ENCODE peak calls at places on chromosomes 7 and 10, in ten cellular contexts. One of them, this sample, is unnamed.

GRCh38 chr7:133293390-133294110 is 40.7 kb downstream of the EXOC4 start:
- ATAC-seq in activated naive CD4-positive, alpha-beta T cell treated with anti-CD3 and anti-CD28 coated beads, Interleukin-2, amount 50 U/mL, for 72 hours: no peak
- ATAC-seq in T-cell: no peak
- ATAC-seq in left lobe of liver: no peak
- ATAC-seq in activated naive CD8-positive, alpha-beta T cell treated with anti-CD3 and anti-CD28 coated beads, Interleukin-2, amount 50 U/mL, for 24 hours: no peak
- ATAC-seq in left colon: no peak
- ATAC-seq in heart right ventricle: no peak
- ATAC-seq in omental fat pad: no peak
- ATAC-seq in central memory CD8-positive, alpha-beta T cell: no peak
- ATAC-seq in natural killer cell: no peak
- ATAC-seq in this sample: no peak

GRCh38 chr7:95755277-95755934 is 16.9 kb upstream of the DYNC1I1 start:
- ATAC-seq in activated naive CD4-positive, alpha-beta T cell treated with anti-CD3 and anti-CD28 coated beads, Interleukin-2, amount 50 U/mL, for 72 hours: no peak
- ATAC-seq in T-cell: no peak
- ATAC-seq in left lobe of liver: no peak
- ATAC-seq in activated naive CD8-positive, alpha-beta T cell treated with anti-CD3 and anti-CD28 coated beads, Interleukin-2, amount 50 U/mL, for 24 hours: no peak
- ATAC-seq in left colon: no peak
- ATAC-seq in heart right ventricle: no peak
- ATAC-seq in omental fat pad: no peak
- ATAC-seq in central memory CD8-positive, alpha-beta T cell: no peak
- ATAC-seq in natural killer cell: no peak
- ATAC-seq in this sample: no peak

GRCh38 chr7:68911754-68912153 is 686.5 kb upstream of the AUTS2 start:
- ATAC-seq in activated naive CD4-positive, alpha-beta T cell treated with anti-CD3 and anti-CD28 coated beads, Interleukin-2, amount 50 U/mL, for 72 hours: no peak
- ATAC-seq in T-cell: no peak
- ATAC-seq in left lobe of liver: no peak
- ATAC-seq in activated naive CD8-positive, alpha-beta T cell treated with anti-CD3 and anti-CD28 coated beads, Interleukin-2, amount 50 U/mL, for 24 hours: no peak
- ATAC-seq in left colon: no peak
- ATAC-seq in heart right ventricle: no peak
- ATAC-seq in omental fat pad: no peak
- ATAC-seq in central memory CD8-positive, alpha-beta T cell: no peak
- ATAC-seq in natural killer cell: no peak
- ATAC-seq in this sample: no peak

GRCh38 chr7:111198255-111198654 is 107.3 kb downstream of the LRRN3 start:
- ATAC-seq in activated naive CD4-positive, alpha-beta T cell treated with anti-CD3 and anti-CD28 coated beads, Interleukin-2, amount 50 U/mL, for 72 hours: peak
- ATAC-seq in T-cell: no peak
- ATAC-seq in left lobe of liver: no peak
- ATAC-seq in activated naive CD8-positive, alpha-beta T cell treated with anti-CD3 and anti-CD28 coated beads, Interleukin-2, amount 50 U/mL, for 24 hours: peak
- ATAC-seq in left colon: no peak
- ATAC-seq in heart right ventricle: no peak
- ATAC-seq in omental fat pad: no peak
- ATAC-seq in central memory CD8-positive, alpha-beta T cell: no peak
- ATAC-seq in natural killer cell: no peak
- ATAC-seq in this sample: no peak

GRCh38 chr10:60604356-60604755 is 173.9 kb upstream of the CDK1 start:
- ATAC-seq in activated naive CD4-positive, alpha-beta T cell treated with anti-CD3 and anti-CD28 coated beads, Interleukin-2, amount 50 U/mL, for 72 hours: no peak
- ATAC-seq in T-cell: no peak
- ATAC-seq in left lobe of liver: no peak
- ATAC-seq in activated naive CD8-positive, alpha-beta T cell treated with anti-CD3 and anti-CD28 coated beads, Interleukin-2, amount 50 U/mL, for 24 hours: no peak
- ATAC-seq in left colon: no peak
- ATAC-seq in heart right ventricle: no peak
- ATAC-seq in omental fat pad: no peak
- ATAC-seq in central memory CD8-positive, alpha-beta T cell: no peak
- ATAC-seq in natural killer cell: no peak
- ATAC-seq in this sample: no peak

GRCh38 chr7:14332155-14332554 is 342.7 kb upstream of the ETV1 start:
- ATAC-seq in activated naive CD4-positive, alpha-beta T cell treated with anti-CD3 and anti-CD28 coated beads, Interleukin-2, amount 50 U/mL, for 72 hours: no peak
- ATAC-seq in T-cell: no peak
- ATAC-seq in left lobe of liver: no peak
- ATAC-seq in activated naive CD8-positive, alpha-beta T cell treated with anti-CD3 and anti-CD28 coated beads, Interleukin-2, amount 50 U/mL, for 24 hours: no peak
- ATAC-seq in left colon: no peak
- ATAC-seq in heart right ventricle: peak
- ATAC-seq in omental fat pad: peak
- ATAC-seq in central memory CD8-positive, alpha-beta T cell: no peak
- ATAC-seq in natural killer cell: no peak
- ATAC-seq in this sample: no peak

GRCh38 chr7:127514499-127514898 is 70.9 kb downstream of the GCC1 start:
- ATAC-seq in activated naive CD4-positive, alpha-beta T cell treated with anti-CD3 and anti-CD28 coated beads, Interleukin-2, amount 50 U/mL, for 72 hours: peak
- ATAC-seq in T-cell: peak
- ATAC-seq in left lobe of liver: peak
- ATAC-seq in activated naive CD8-positive, alpha-beta T cell treated with anti-CD3 and anti-CD28 coated beads, Interleukin-2, amount 50 U/mL, for 24 hours: peak
- ATAC-seq in left colon: peak
- ATAC-seq in heart right ventricle: peak
- ATAC-seq in omental fat pad: no peak
- ATAC-seq in central memory CD8-positive, alpha-beta T cell: no peak
- ATAC-seq in natural killer cell: no peak
- ATAC-seq in this sample: no peak

GRCh38 chr7:1425292-1426136 is 33.8 kb downstream of the MICALL2 start:
- ATAC-seq in activated naive CD4-positive, alpha-beta T cell treated with anti-CD3 and anti-CD28 coated beads, Interleukin-2, amount 50 U/mL, for 72 hours: peak
- ATAC-seq in T-cell: no peak
- ATAC-seq in left lobe of liver: peak
- ATAC-seq in activated naive CD8-positive, alpha-beta T cell treated with anti-CD3 and anti-CD28 coated beads, Interleukin-2, amount 50 U/mL, for 24 hours: no peak
- ATAC-seq in left colon: no peak
- ATAC-seq in heart right ventricle: no peak
- ATAC-seq in omental fat pad: no peak
- ATAC-seq in central memory CD8-positive, alpha-beta T cell: no peak
- ATAC-seq in natural killer cell: peak
- ATAC-seq in this sample: no peak

GRCh38 chr7:24665564-24666294 is 91.5 kb downstream of the GSDME start:
- ATAC-seq in activated naive CD4-positive, alpha-beta T cell treated with anti-CD3 and anti-CD28 coated beads, Interleukin-2, amount 50 U/mL, for 72 hours: peak
- ATAC-seq in T-cell: peak
- ATAC-seq in left lobe of liver: peak
- ATAC-seq in activated naive CD8-positive, alpha-beta T cell treated with anti-CD3 and anti-CD28 coated beads, Interleukin-2, amount 50 U/mL, for 24 hours: no peak
- ATAC-seq in left colon: peak
- ATAC-seq in heart right ventricle: no peak
- ATAC-seq in omental fat pad: peak
- ATAC-seq in central memory CD8-positive, alpha-beta T cell: no peak
- ATAC-seq in natural killer cell: peak
- ATAC-seq in this sample: peak

GRCh38 chr10:101008823-101009423 is 9.3 kb downstream of the LZTS2 start:
- ATAC-seq in activated naive CD4-positive, alpha-beta T cell treated with anti-CD3 and anti-CD28 coated beads, Interleukin-2, amount 50 U/mL, for 72 hours: no peak
- ATAC-seq in T-cell: no peak
- ATAC-seq in left lobe of liver: no peak
- ATAC-seq in activated naive CD8-positive, alpha-beta T cell treated with anti-CD3 and anti-CD28 coated beads, Interleukin-2, amount 50 U/mL, for 24 hours: no peak
- ATAC-seq in left colon: no peak
- ATAC-seq in heart right ventricle: no peak
- ATAC-seq in omental fat pad: no peak
- ATAC-seq in central memory CD8-positive, alpha-beta T cell: no peak
- ATAC-seq in natural killer cell: no peak
- ATAC-seq in this sample: no peak

GRCh38 chr10:52542891-52543290 is 228.8 kb downstream of the DKK1 start:
- ATAC-seq in activated naive CD4-positive, alpha-beta T cell treated with anti-CD3 and anti-CD28 coated beads, Interleukin-2, amount 50 U/mL, for 72 hours: no peak
- ATAC-seq in T-cell: no peak
- ATAC-seq in left lobe of liver: no peak
- ATAC-seq in activated naive CD8-positive, alpha-beta T cell treated with anti-CD3 and anti-CD28 coated beads, Interleukin-2, amount 50 U/mL, for 24 hours: no peak
- ATAC-seq in left colon: no peak
- ATAC-seq in heart right ventricle: no peak
- ATAC-seq in omental fat pad: no peak
- ATAC-seq in central memory CD8-positive, alpha-beta T cell: no peak
- ATAC-seq in natural killer cell: no peak
- ATAC-seq in this sample: no peak

GRCh38 chr7:155345490-155345889 is 47.8 kb downstream of the INSIG1 start:
- ATAC-seq in activated naive CD4-positive, alpha-beta T cell treated with anti-CD3 and anti-CD28 coated beads, Interleukin-2, amount 50 U/mL, for 72 hours: peak
- ATAC-seq in T-cell: no peak
- ATAC-seq in left lobe of liver: no peak
- ATAC-seq in activated naive CD8-positive, alpha-beta T cell treated with anti-CD3 and anti-CD28 coated beads, Interleukin-2, amount 50 U/mL, for 24 hours: no peak
- ATAC-seq in left colon: peak
- ATAC-seq in heart right ventricle: no peak
- ATAC-seq in omental fat pad: no peak
- ATAC-seq in central memory CD8-positive, alpha-beta T cell: no peak
- ATAC-seq in natural killer cell: no peak
- ATAC-seq in this sample: peak

GRCh38 chr7:84042110-84042539 is 152.5 kb downstream of the SEMA3A start:
- ATAC-seq in activated naive CD4-positive, alpha-beta T cell treated with anti-CD3 and anti-CD28 coated beads, Interleukin-2, amount 50 U/mL, for 72 hours: no peak
- ATAC-seq in T-cell: no peak
- ATAC-seq in left lobe of liver: no peak
- ATAC-seq in activated naive CD8-positive, alpha-beta T cell treated with anti-CD3 and anti-CD28 coated beads, Interleukin-2, amount 50 U/mL, for 24 hours: no peak
- ATAC-seq in left colon: peak
- ATAC-seq in heart right ventricle: no peak
- ATAC-seq in omental fat pad: no peak
- ATAC-seq in central memory CD8-positive, alpha-beta T cell: no peak
- ATAC-seq in natural killer cell: no peak
- ATAC-seq in this sample: no peak

GRCh38 chr10:43353495-43354324 is 17.7 kb upstream of the FXYD4 start:
- ATAC-seq in activated naive CD4-positive, alpha-beta T cell treated with anti-CD3 and anti-CD28 coated beads, Interleukin-2, amount 50 U/mL, for 72 hours: no peak
- ATAC-seq in T-cell: no peak
- ATAC-seq in left lobe of liver: no peak
- ATAC-seq in activated naive CD8-positive, alpha-beta T cell treated with anti-CD3 and anti-CD28 coated beads, Interleukin-2, amount 50 U/mL, for 24 hours: no peak
- ATAC-seq in left colon: no peak
- ATAC-seq in heart right ventricle: no peak
- ATAC-seq in omental fat pad: no peak
- ATAC-seq in central memory CD8-positive, alpha-beta T cell: no peak
- ATAC-seq in natural killer cell: no peak
- ATAC-seq in this sample: no peak

GRCh38 chr7:128201067-128201689 is 39.9 kb upstream of the LEP start:
- ATAC-seq in activated naive CD4-positive, alpha-beta T cell treated with anti-CD3 and anti-CD28 coated beads, Interleukin-2, amount 50 U/mL, for 72 hours: no peak
- ATAC-seq in T-cell: peak
- ATAC-seq in left lobe of liver: no peak
- ATAC-seq in activated naive CD8-positive, alpha-beta T cell treated with anti-CD3 and anti-CD28 coated beads, Interleukin-2, amount 50 U/mL, for 24 hours: no peak
- ATAC-seq in left colon: no peak
- ATAC-seq in heart right ventricle: no peak
- ATAC-seq in omental fat pad: no peak
- ATAC-seq in central memory CD8-positive, alpha-beta T cell: peak
- ATAC-seq in natural killer cell: peak
- ATAC-seq in this sample: no peak

GRCh38 chr7:135708041-135708440 is 19.9 kb downstream of the SLC13A4 start:
- ATAC-seq in activated naive CD4-positive, alpha-beta T cell treated with anti-CD3 and anti-CD28 coated beads, Interleukin-2, amount 50 U/mL, for 72 hours: no peak
- ATAC-seq in T-cell: no peak
- ATAC-seq in left lobe of liver: no peak
- ATAC-seq in activated naive CD8-positive, alpha-beta T cell treated with anti-CD3 and anti-CD28 coated beads, Interleukin-2, amount 50 U/mL, for 24 hours: no peak
- ATAC-seq in left colon: no peak
- ATAC-seq in heart right ventricle: no peak
- ATAC-seq in omental fat pad: no peak
- ATAC-seq in central memory CD8-positive, alpha-beta T cell: no peak
- ATAC-seq in natural killer cell: no peak
- ATAC-seq in this sample: no peak

GRCh38 chr10:32893431-32893830 is 64.6 kb downstream of the ITGB1 start:
- ATAC-seq in activated naive CD4-positive, alpha-beta T cell treated with anti-CD3 and anti-CD28 coated beads, Interleukin-2, amount 50 U/mL, for 72 hours: no peak
- ATAC-seq in T-cell: no peak
- ATAC-seq in left lobe of liver: peak
- ATAC-seq in activated naive CD8-positive, alpha-beta T cell treated with anti-CD3 and anti-CD28 coated beads, Interleukin-2, amount 50 U/mL, for 24 hours: no peak
- ATAC-seq in left colon: peak
- ATAC-seq in heart right ventricle: no peak
- ATAC-seq in omental fat pad: no peak
- ATAC-seq in central memory CD8-positive, alpha-beta T cell: no peak
- ATAC-seq in natural killer cell: no peak
- ATAC-seq in this sample: no peak

GRCh38 chr10:17227367-17228080 is 517 bp upstream of the VIM start:
- ATAC-seq in activated naive CD4-positive, alpha-beta T cell treated with anti-CD3 and anti-CD28 coated beads, Interleukin-2, amount 50 U/mL, for 72 hours: peak
- ATAC-seq in T-cell: no peak
- ATAC-seq in left lobe of liver: no peak
- ATAC-seq in activated naive CD8-positive, alpha-beta T cell treated with anti-CD3 and anti-CD28 coated beads, Interleukin-2, amount 50 U/mL, for 24 hours: peak
- ATAC-seq in left colon: no peak
- ATAC-seq in heart right ventricle: no peak
- ATAC-seq in omental fat pad: no peak
- ATAC-seq in central memory CD8-positive, alpha-beta T cell: no peak
- ATAC-seq in natural killer cell: no peak
- ATAC-seq in this sample: no peak

GRCh38 chr7:4876586-4876985 is 6.9 kb downstream of the RADIL start:
- ATAC-seq in activated naive CD4-positive, alpha-beta T cell treated with anti-CD3 and anti-CD28 coated beads, Interleukin-2, amount 50 U/mL, for 72 hours: no peak
- ATAC-seq in T-cell: no peak
- ATAC-seq in left lobe of liver: no peak
- ATAC-seq in activated naive CD8-positive, alpha-beta T cell treated with anti-CD3 and anti-CD28 coated beads, Interleukin-2, amount 50 U/mL, for 24 hours: no peak
- ATAC-seq in left colon: no peak
- ATAC-seq in heart right ventricle: no peak
- ATAC-seq in omental fat pad: no peak
- ATAC-seq in central memory CD8-positive, alpha-beta T cell: no peak
- ATAC-seq in natural killer cell: no peak
- ATAC-seq in this sample: no peak

GRCh38 chr10:105714728-105715127 is 1073.6 kb downstream of the SORCS3 start:
- ATAC-seq in activated naive CD4-positive, alpha-beta T cell treated with anti-CD3 and anti-CD28 coated beads, Interleukin-2, amount 50 U/mL, for 72 hours: no peak
- ATAC-seq in T-cell: no peak
- ATAC-seq in left lobe of liver: no peak
- ATAC-seq in activated naive CD8-positive, alpha-beta T cell treated with anti-CD3 and anti-CD28 coated beads, Interleukin-2, amount 50 U/mL, for 24 hours: no peak
- ATAC-seq in left colon: no peak
- ATAC-seq in heart right ventricle: peak
- ATAC-seq in omental fat pad: no peak
- ATAC-seq in central memory CD8-positive, alpha-beta T cell: no peak
- ATAC-seq in natural killer cell: no peak
- ATAC-seq in this sample: no peak

GRCh38 chr10:24553051-24553612 is 170.6 kb downstream of the ARHGAP21 start:
- ATAC-seq in activated naive CD4-positive, alpha-beta T cell treated with anti-CD3 and anti-CD28 coated beads, Interleukin-2, amount 50 U/mL, for 72 hours: no peak
- ATAC-seq in T-cell: no peak
- ATAC-seq in left lobe of liver: no peak
- ATAC-seq in activated naive CD8-positive, alpha-beta T cell treated with anti-CD3 and anti-CD28 coated beads, Interleukin-2, amount 50 U/mL, for 24 hours: no peak
- ATAC-seq in left colon: no peak
- ATAC-seq in heart right ventricle: no peak
- ATAC-seq in omental fat pad: no peak
- ATAC-seq in central memory CD8-positive, alpha-beta T cell: no peak
- ATAC-seq in natural killer cell: no peak
- ATAC-seq in this sample: no peak

This sample was measured in gastroesophageal sphincter.